ENCODE peak calls at places on chromosomes 6 and 20, in four cellular contexts. Q is fibroblast of the aortic adventitia; A is iris pigment epithelial cell; I is Jurkat, Clone E6-1. R is an unnamed sample.

GRCh38 chr20:2301164-2301622 is 5.4 kb downstream of the TGM3 start:
- DNase-seq in Q (no peak), I (no peak), A (peak), R (no peak)

GRCh38 chr6:125524356-125524755 is 222.6 kb upstream of the HDDC2 start:
- DNase-seq in Q (no peak), I (no peak), A (no peak), R (no peak)

GRCh38 chr20:20710847-20711315 is 1.6 kb downstream of the RALGAPA2 start:
- DNase-seq in I (peak), Q (no peak), A (no peak), R (peak)

GRCh38 chr6:22570185-22570551 is 802 bp downstream of the HDGFL1 start:
- DNase-seq in Q (no peak), A (no peak), I (no peak), R (no peak)

GRCh38 chr6:11333292-11333849 is 100.9 kb upstream of the NEDD9 start:
- DNase-seq in Q (no peak), A (no peak), I (peak), R (no peak)

GRCh38 chr6:47209632-47210031 is 100.1 kb downstream of the TNFRSF21 start:
- DNase-seq in A (peak), I (no peak), Q (peak), R (peak)

GRCh38 chr6:38322123-38322522 is 317.6 kb downstream of the BTBD9 start:
- DNase-seq in I (no peak), Q (no peak), A (no peak), R (no peak)

GRCh38 chr6:99790679-99791078 is 184.0 kb downstream of the PRDM13 start:
- DNase-seq in A (no peak), I (no peak), Q (peak), R (no peak)

GRCh38 chr6:38671885-38672467 is 31.0 kb downstream of the GLO1 start:
- DNase-seq in Q (peak), A (peak), I (peak), R (peak)

GRCh38 chr20:13567663-13568062 is 71.1 kb downstream of the TASP1 start:
- DNase-seq in A (no peak), I (no peak), Q (no peak), R (no peak)

GRCh38 chr6:163334264-163334663 is 80.3 kb upstream of the QKI start:
- DNase-seq in Q (no peak), A (no peak), I (no peak), R (no peak)

GRCh38 chr20:46203510-46203837 is 85.4 kb downstream of the CD40 start:
- DNase-seq in I (no peak), Q (no peak), A (no peak), R (no peak)

GRCh38 chr20:6704132-6704861 is 63.2 kb upstream of the BMP2 start:
- DNase-seq in Q (peak), I (no peak), A (peak), R (peak)

GRCh38 chr6:53651764-53652401 is 13.7 kb downstream of the KLHL31 start:
- DNase-seq in A (peak), Q (peak), I (peak), R (peak)